ENCODE peak calls at places on chromosomes 7 and 10, in four cellular contexts. J, U, O and B are unnamed samples.

GRCh38 chr7:159114096-159114495 is 30.6 kb downstream of the VIPR2 start:
- DNase-seq in J (no peak), U (no peak), O (no peak), B (no peak)

GRCh38 chr10:133379152-133379800 is at the start of gene PAOX:
- DNase-seq in J (no peak), U (no peak), O (peak), B (peak)

GRCh38 chr10:121373411-121373810 is 224.8 kb downstream of the FGFR2 start:
- DNase-seq in J (no peak), U (no peak), O (no peak), B (no peak)

GRCh38 chr10:19256331-19256730 is 207.7 kb downstream of the MALRD1 start:
- DNase-seq in J (no peak), U (no peak), O (no peak), B (no peak)

GRCh38 chr10:127034790-127035189 is 129.6 kb downstream of the DOCK1 start:
- DNase-seq in J (no peak), U (no peak), O (no peak), B (no peak)

GRCh38 chr7:101507791-101508252 is 121.3 kb downstream of the MYL10 start:
- DNase-seq in J (no peak), U (peak), O (peak), B (peak)

GRCh38 chr7:13792208-13792607 is 197.3 kb downstream of the ETV1 start:
- DNase-seq in J (no peak), U (no peak), O (no peak), B (no peak)

GRCh38 chr7:96236198-96237039 is 85.5 kb downstream of the SLC25A13 start:
- DNase-seq in J (no peak), U (no peak), O (peak), B (no peak)

GRCh38 chr10:59361659-59362183 is 628 bp downstream of the FAM13C start:
- DNase-seq in J (no peak), U (peak), O (no peak), B (no peak)

GRCh38 chr10:78457804-78458483 is 424.3 kb downstream of the RPS24 start:
- DNase-seq in J (no peak), U (peak), O (no peak), B (no peak)

GRCh38 chr10:74244097-74244685 is 93.2 kb downstream of the ADK start:
- DNase-seq in J (no peak), U (peak), O (no peak), B (no peak)

GRCh38 chr7:43018446-43018845 is 86.3 kb downstream of the MRPL32 start:
- DNase-seq in J (no peak), U (no peak), O (no peak), B (no peak)

GRCh38 chr10:6120691-6121090 is 31.9 kb downstream of the RBM17 start:
- DNase-seq in J (no peak), U (no peak), O (no peak), B (no peak)

GRCh38 chr7:116576350-116577319 is 51.8 kb downstream of the CAV1 start:
- DNase-seq in J (no peak), U (no peak), O (no peak), B (no peak)

DNA sequence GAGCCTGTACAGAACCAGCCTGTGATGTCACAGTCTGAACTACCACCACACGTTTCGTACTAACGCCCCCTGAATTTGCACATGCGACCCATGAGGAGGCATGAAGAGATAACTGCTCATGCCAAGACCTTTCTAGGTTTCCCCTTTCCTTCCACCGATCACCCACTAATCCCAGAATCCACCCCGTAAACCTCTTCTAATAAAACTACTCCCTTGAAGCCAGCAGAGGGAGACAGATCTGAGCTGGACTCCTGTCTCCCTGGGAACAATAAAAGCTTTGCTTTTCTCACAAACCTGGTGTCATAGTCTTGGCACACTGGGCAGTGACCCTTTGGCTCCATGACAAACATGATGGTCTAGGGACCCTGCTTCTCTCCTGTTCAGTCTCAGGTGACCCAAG is 144.5 kb downstream of the FRMD4A start:
- DNase-seq in J (no peak), U (peak), O (peak), B (no peak)
- TF ChIP-seq CBFB in J (no peak), U (no peak), O (no peak), B (no peak)

DNA sequence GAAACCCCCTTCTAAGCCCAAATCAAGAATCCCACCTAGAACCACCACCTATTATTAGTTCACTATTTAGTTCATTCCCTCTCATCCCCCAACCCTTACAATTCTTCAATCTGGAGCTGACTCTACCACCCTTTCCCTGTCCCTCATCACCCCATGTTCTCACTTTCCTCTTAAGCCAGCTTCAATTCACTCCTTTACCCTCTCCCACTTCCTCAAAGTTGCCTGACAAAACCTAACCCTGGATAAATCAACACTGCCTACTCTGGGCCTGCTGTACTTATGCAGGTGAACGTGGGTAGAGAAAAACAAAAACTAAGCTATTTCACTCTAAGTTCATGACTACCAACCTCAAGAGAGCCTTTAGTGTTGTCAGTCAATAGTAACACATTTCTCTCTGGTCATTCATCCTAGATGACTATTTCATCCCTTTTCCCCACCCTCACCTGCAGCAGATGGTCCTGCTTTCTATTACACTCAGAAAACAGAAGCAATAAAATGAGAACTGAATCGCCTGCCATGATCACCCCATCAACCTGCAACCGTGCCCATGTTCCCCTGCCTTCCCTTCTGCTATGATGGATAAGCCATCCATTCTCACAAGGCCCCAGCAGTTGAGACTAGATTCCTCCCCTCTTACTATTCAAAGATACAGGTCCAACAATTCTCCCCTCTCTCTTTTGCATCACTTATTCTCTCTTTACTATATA is 52.6 kb downstream of the ARHGAP21 start:
- DNase-seq in J (no peak), U (no peak), O (no peak), B (no peak)
- TF ChIP-seq CBFB in J (no peak), U (no peak), O (no peak), B (no peak)

GRCh38 chr10:119703903-119704508 is 21.8 kb upstream of the INPP5F start:
- DNase-seq in J (no peak), U (no peak), O (no peak), B (no peak)

GRCh38 chr10:119701861-119702260 is 24.0 kb upstream of the INPP5F start:
- DNase-seq in J (no peak), U (peak), O (no peak), B (no peak)

GRCh38 chr10:119702482-119703041 is 23.3 kb upstream of the INPP5F start:
- DNase-seq in J (no peak), U (no peak), O (no peak), B (no peak)

GRCh38 chr10:119706521-119707278 is 19.1 kb upstream of the INPP5F start:
- DNase-seq in J (no peak), U (no peak), O (no peak), B (no peak)

DNA sequence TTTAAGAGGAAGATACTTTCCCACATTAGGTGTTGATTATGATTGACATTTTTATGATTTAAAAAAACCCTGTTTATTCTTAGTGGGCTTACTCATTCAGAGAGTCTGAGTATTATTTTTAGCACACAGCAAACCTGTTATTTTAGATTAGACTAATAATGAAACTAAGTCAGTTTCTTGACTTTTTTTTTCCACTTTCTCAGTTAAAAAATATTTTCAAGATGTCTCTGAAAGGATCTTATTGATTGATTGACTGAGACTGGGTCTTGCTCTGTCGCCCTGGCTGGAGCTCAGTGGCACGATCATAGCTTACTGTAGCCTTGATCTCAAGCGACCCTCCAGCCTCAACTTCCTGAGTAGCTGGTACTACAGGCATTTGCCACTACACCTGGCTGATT is 20.4 kb upstream of the INPP5F start:
- DNase-seq in J (peak), U (no peak), O (no peak), B (no peak)
- TF ChIP-seq CBFB in J (peak), U (no peak), O (no peak), B (no peak)

GRCh38 chr10:45374451-45375052 is 536 bp downstream of the ALOX5 start:
- DNase-seq in J (no peak), U (no peak), O (no peak), B (no peak)
- TF ChIP-seq CBFB in J (no peak), U (no peak), O (no peak), B (no peak)

GRCh38 chr7:98303176-98303865 is 21.8 kb downstream of the BRI3 start:
- DNase-seq in J (no peak), U (no peak), O (no peak), B (no peak)

GRCh38 chr7:98303906-98304305 is 22.4 kb downstream of the BRI3 start:
- DNase-seq in J (no peak), U (no peak), O (no peak), B (peak)

GRCh38 chr7:98301693-98302470 is 20.4 kb downstream of the BRI3 start:
- DNase-seq in J (no peak), U (no peak), O (no peak), B (no peak)

GRCh38 chr7:98297619-98298286 is 16.3 kb downstream of the BRI3 start:
- DNase-seq in J (no peak), U (no peak), O (peak), B (no peak)

GRCh38 chr7:98300595-98301372 is 19.3 kb downstream of the BRI3 start:
- DNase-seq in J (no peak), U (peak), O (no peak), B (no peak)
- TF ChIP-seq CBFB in J (no peak), U (no peak), O (no peak), B (no peak)